ENCODE peak calls at places on chromosome 18, in six cellular contexts. Q is HTR-8/SVneo, U is cardiac fibroblast, H is nucleus accumbens, M is NCI-H1105, D is pancreas. W is an unnamed sample.

GRCh38 chr18:40810371-40810770 is 1144.7 kb upstream of the PIK3C3 start:
- DNase-seq in Q (no peak), U (peak; percentile 6), H (no peak), M (no peak), D (no peak), W (no peak)

GRCh38 chr18:7728297-7728696 is 161.2 kb downstream of the PTPRM start:
- DNase-seq in Q (no peak), U (no peak), H (no peak), M (no peak), D (no peak), W (no peak)

GRCh38 chr18:21741511-21742322 is 1.1 kb downstream of the MIB1 start:
- DNase-seq in Q (no peak), U (peak; percentile 21), H (peak; percentile 32), M (peak; percentile 44), D (peak; percentile 50), W (peak; percentile 24)

GRCh38 chr18:49725809-49726514 is 87.4 kb downstream of the ACAA2 start:
- DNase-seq in Q (peak; percentile 76), U (peak; percentile 99), H (no peak), M (no peak), D (no peak), W (no peak)

GRCh38 chr18:12973562-12974213 is 17.5 kb upstream of the CEP192 start:
- DNase-seq in Q (no peak), U (no peak), H (no peak), M (no peak), D (no peak), W (no peak)

GRCh38 chr18:71327443-71328120 is 1038.7 kb downstream of the SOCS6 start:
- DNase-seq in Q (no peak), U (no peak), H (no peak), M (peak; percentile 44), D (no peak), W (no peak)

GRCh38 chr18:67386028-67386427 is 130.5 kb downstream of the DSEL start:
- DNase-seq in Q (no peak), U (no peak), H (no peak), M (no peak), D (no peak), W (no peak)

GRCh38 chr18:70333757-70334156 is 44.9 kb downstream of the SOCS6 start:
- DNase-seq in Q (no peak), U (peak; percentile 85), H (no peak), M (no peak), D (no peak), W (no peak)

GRCh38 chr18:9823805-9824473 is 61.8 kb upstream of the TXNDC2 start:
- DNase-seq in Q (no peak), U (peak; percentile 72), H (no peak), M (no peak), D (no peak), W (no peak)

GRCh38 chr18:45723921-45724320 is at the start of gene SLC14A1:
- DNase-seq in Q (no peak), U (no peak), H (no peak), M (no peak), D (no peak), W (no peak)

GRCh38 chr18:74242451-74243096 is 49.2 kb downstream of the CYB5A start:
- DNase-seq in Q (no peak), U (peak; percentile 54), H (no peak), M (no peak), D (no peak), W (no peak)

GRCh38 chr18:9989481-9989880 is 75.7 kb downstream of the VAPA start:
- DNase-seq in Q (no peak), U (peak; percentile 23), H (no peak), M (no peak), D (no peak), W (no peak)

GRCh38 chr18:76490701-76491171 is 4.3 kb downstream of the ZNF516 start:
- DNase-seq in Q (no peak), U (no peak), H (no peak), M (peak; percentile 18), D (peak; percentile 75), W (peak; percentile 12)

GRCh38 chr18:57223160-57223870 is 76.4 kb downstream of the BOD1L2 start:
- DNase-seq in Q (no peak), U (no peak), H (no peak), M (no peak), D (no peak), W (no peak)

GRCh38 chr18:66993492-66993891 is 389.6 kb upstream of the CDH19 start:
- DNase-seq in Q (no peak), U (no peak), H (no peak), M (no peak), D (no peak), W (no peak)

GRCh38 chr18:62386616-62387015 is 61.5 kb downstream of the TNFRSF11A start:
- DNase-seq in Q (no peak), U (no peak), H (no peak), M (no peak), D (no peak), W (no peak)